ENCODE peak calls at places on chromosomes 6 and 20, in nine cellular contexts. One of them, this sample, is unnamed.
A peak's percentile ranks its signal among the peaks of the same experiment; 100 is the strongest.

GRCh38 chr6:56842602-56843475 is 112.1 kb upstream of the BEND6 start:
- DNase-seq in HT1080: peak; percentile 44
- DNase-seq in AG04450: no peak
- DNase-seq in CD4-positive, alpha-beta T cell: no peak
- DNase-seq in Calu3: peak; percentile 40
- DNase-seq in H7: peak; percentile 77
- DNase-seq in NCI-H1105: peak; percentile 42
- DNase-seq in KG1: peak; percentile 26
- DNase-seq in mucosa of gallbladder: no peak
- DNase-seq in this sample: no peak

GRCh38 chr20:33893314-33893713 is 82.2 kb downstream of the CHMP4B start:
- DNase-seq in HT1080: peak; percentile 41
- DNase-seq in AG04450: peak; percentile 32
- DNase-seq in CD4-positive, alpha-beta T cell: no peak
- DNase-seq in Calu3: no peak
- DNase-seq in H7: no peak
- DNase-seq in NCI-H1105: no peak
- DNase-seq in KG1: no peak
- DNase-seq in mucosa of gallbladder: no peak
- DNase-seq in this sample: no peak

GRCh38 chr20:11604339-11604738 is 313.4 kb upstream of the BTBD3 start:
- DNase-seq in HT1080: no peak
- DNase-seq in AG04450: no peak
- DNase-seq in CD4-positive, alpha-beta T cell: no peak
- DNase-seq in Calu3: no peak
- DNase-seq in H7: no peak
- DNase-seq in NCI-H1105: no peak
- DNase-seq in KG1: no peak
- DNase-seq in mucosa of gallbladder: no peak
- DNase-seq in this sample: no peak

GRCh38 chr6:134621858-134622257 is 303.9 kb upstream of the SGK1 start:
- DNase-seq in HT1080: no peak
- DNase-seq in AG04450: no peak
- DNase-seq in CD4-positive, alpha-beta T cell: no peak
- DNase-seq in Calu3: no peak
- DNase-seq in H7: no peak
- DNase-seq in NCI-H1105: no peak
- DNase-seq in KG1: no peak
- DNase-seq in mucosa of gallbladder: peak; percentile 22
- DNase-seq in this sample: no peak

GRCh38 chr6:30814137-30815084 is 69.9 kb upstream of the DDR1 start:
- DNase-seq in HT1080: peak; percentile 88
- DNase-seq in AG04450: no peak
- DNase-seq in CD4-positive, alpha-beta T cell: peak; percentile 52
- DNase-seq in Calu3: peak; percentile 77
- DNase-seq in H7: no peak
- DNase-seq in NCI-H1105: no peak
- DNase-seq in KG1: no peak
- DNase-seq in mucosa of gallbladder: peak; percentile 29
- DNase-seq in this sample: no peak

GRCh38 chr6:104789770-104790190 is 69.9 kb downstream of the HACE1 start:
- DNase-seq in HT1080: peak; percentile 82
- DNase-seq in AG04450: peak; percentile 10
- DNase-seq in CD4-positive, alpha-beta T cell: no peak
- DNase-seq in Calu3: no peak
- DNase-seq in H7: peak; percentile 7
- DNase-seq in NCI-H1105: no peak
- DNase-seq in KG1: peak; percentile 13
- DNase-seq in mucosa of gallbladder: no peak
- DNase-seq in this sample: no peak

GRCh38 chr6:14910692-14911547 is 334.9 kb upstream of the JARID2 start:
- DNase-seq in HT1080: peak; percentile 53
- DNase-seq in AG04450: no peak
- DNase-seq in CD4-positive, alpha-beta T cell: no peak
- DNase-seq in Calu3: no peak
- DNase-seq in H7: no peak
- DNase-seq in NCI-H1105: no peak
- DNase-seq in KG1: peak; percentile 53
- DNase-seq in mucosa of gallbladder: peak; percentile 48
- DNase-seq in this sample: peak; percentile 34

GRCh38 chr20:460180-460579 is 2.2 kb downstream of the TBC1D20 start:
- DNase-seq in HT1080: no peak
- DNase-seq in AG04450: no peak
- DNase-seq in CD4-positive, alpha-beta T cell: no peak
- DNase-seq in Calu3: no peak
- DNase-seq in H7: no peak
- DNase-seq in NCI-H1105: no peak
- DNase-seq in KG1: no peak
- DNase-seq in mucosa of gallbladder: no peak
- DNase-seq in this sample: no peak

GRCh38 chr6:25337431-25337830 is 58.3 kb downstream of the CARMIL1 start:
- DNase-seq in HT1080: no peak
- DNase-seq in AG04450: no peak
- DNase-seq in CD4-positive, alpha-beta T cell: no peak
- DNase-seq in Calu3: no peak
- DNase-seq in H7: no peak
- DNase-seq in NCI-H1105: no peak
- DNase-seq in KG1: no peak
- DNase-seq in mucosa of gallbladder: no peak
- DNase-seq in this sample: no peak

GRCh38 chr20:52379723-52380336 is 188.3 kb upstream of the ZFP64 start:
- DNase-seq in HT1080: no peak
- DNase-seq in AG04450: no peak
- DNase-seq in CD4-positive, alpha-beta T cell: peak; percentile 22
- DNase-seq in Calu3: peak; percentile 76
- DNase-seq in H7: peak; percentile 21
- DNase-seq in NCI-H1105: no peak
- DNase-seq in KG1: no peak
- DNase-seq in mucosa of gallbladder: peak; percentile 43
- DNase-seq in this sample: no peak

GRCh38 chr6:138307816-138308727 is 69.6 kb upstream of the SMIM28 start:
- DNase-seq in HT1080: no peak
- DNase-seq in AG04450: no peak
- DNase-seq in CD4-positive, alpha-beta T cell: no peak
- DNase-seq in Calu3: no peak
- DNase-seq in H7: no peak
- DNase-seq in NCI-H1105: no peak
- DNase-seq in KG1: no peak
- DNase-seq in mucosa of gallbladder: no peak
- DNase-seq in this sample: no peak

GRCh38 chr6:160431791-160432404 is 83.7 kb downstream of the SLC22A3 start:
- DNase-seq in HT1080: no peak
- DNase-seq in AG04450: no peak
- DNase-seq in CD4-positive, alpha-beta T cell: no peak
- DNase-seq in Calu3: no peak
- DNase-seq in H7: no peak
- DNase-seq in NCI-H1105: no peak
- DNase-seq in KG1: no peak
- DNase-seq in mucosa of gallbladder: no peak
- DNase-seq in this sample: no peak

GRCh38 chr6:7727951-7728854 is 2.3 kb downstream of the BMP6 start:
- DNase-seq in HT1080: no peak
- DNase-seq in AG04450: no peak
- DNase-seq in CD4-positive, alpha-beta T cell: no peak
- DNase-seq in Calu3: peak; percentile 1
- DNase-seq in H7: peak; percentile 82
- DNase-seq in NCI-H1105: peak; percentile 43
- DNase-seq in KG1: no peak
- DNase-seq in mucosa of gallbladder: no peak
- DNase-seq in this sample: peak; percentile 9

GRCh38 chr6:75611702-75612375 is 10.2 kb downstream of the SENP6 start:
- DNase-seq in HT1080: no peak
- DNase-seq in AG04450: no peak
- DNase-seq in CD4-positive, alpha-beta T cell: no peak
- DNase-seq in Calu3: no peak
- DNase-seq in H7: no peak
- DNase-seq in NCI-H1105: no peak
- DNase-seq in KG1: no peak
- DNase-seq in mucosa of gallbladder: no peak
- DNase-seq in this sample: no peak

GRCh38 chr20:9507544-9508239 is 6.7 kb upstream of the LAMP5 start:
- DNase-seq in HT1080: no peak
- DNase-seq in AG04450: no peak
- DNase-seq in CD4-positive, alpha-beta T cell: no peak
- DNase-seq in Calu3: no peak
- DNase-seq in H7: peak; percentile 73
- DNase-seq in NCI-H1105: no peak
- DNase-seq in KG1: no peak
- DNase-seq in mucosa of gallbladder: no peak
- DNase-seq in this sample: no peak

GRCh38 chr6:155142902-155143609 is 120.8 kb upstream of the CLDN20 start:
- DNase-seq in HT1080: no peak
- DNase-seq in AG04450: no peak
- DNase-seq in CD4-positive, alpha-beta T cell: no peak
- DNase-seq in Calu3: no peak
- DNase-seq in H7: peak; percentile 66
- DNase-seq in NCI-H1105: no peak
- DNase-seq in KG1: no peak
- DNase-seq in mucosa of gallbladder: no peak
- DNase-seq in this sample: no peak

GRCh38 chr6:11810854-11811643 is 32.4 kb upstream of the ADTRP start:
- DNase-seq in HT1080: no peak
- DNase-seq in AG04450: no peak
- DNase-seq in CD4-positive, alpha-beta T cell: no peak
- DNase-seq in Calu3: no peak
- DNase-seq in H7: no peak
- DNase-seq in NCI-H1105: no peak
- DNase-seq in KG1: no peak
- DNase-seq in mucosa of gallbladder: no peak
- DNase-seq in this sample: peak; percentile 14

GRCh38 chr6:155419161-155419560 is 36.5 kb downstream of the NOX3 start:
- DNase-seq in HT1080: no peak
- DNase-seq in AG04450: no peak
- DNase-seq in CD4-positive, alpha-beta T cell: no peak
- DNase-seq in Calu3: no peak
- DNase-seq in H7: no peak
- DNase-seq in NCI-H1105: no peak
- DNase-seq in KG1: no peak
- DNase-seq in mucosa of gallbladder: no peak
- DNase-seq in this sample: no peak

GRCh38 chr6:81451787-81452186 is 300.7 kb downstream of the TENT5A start:
- DNase-seq in HT1080: peak; percentile 86
- DNase-seq in AG04450: peak; percentile 85
- DNase-seq in CD4-positive, alpha-beta T cell: no peak
- DNase-seq in Calu3: peak; percentile 16
- DNase-seq in H7: no peak
- DNase-seq in NCI-H1105: no peak
- DNase-seq in KG1: no peak
- DNase-seq in mucosa of gallbladder: peak; percentile 28
- DNase-seq in this sample: no peak

GRCh38 chr6:79432726-79433125 is 104.5 kb downstream of the LCA5 start:
- DNase-seq in HT1080: no peak
- DNase-seq in AG04450: no peak
- DNase-seq in CD4-positive, alpha-beta T cell: no peak
- DNase-seq in Calu3: no peak
- DNase-seq in H7: no peak
- DNase-seq in NCI-H1105: no peak
- DNase-seq in KG1: no peak
- DNase-seq in mucosa of gallbladder: no peak
- DNase-seq in this sample: no peak

GRCh38 chr6:87837444-87837843 is 135.4 kb upstream of the AKIRIN2 start:
- DNase-seq in HT1080: no peak
- DNase-seq in AG04450: no peak
- DNase-seq in CD4-positive, alpha-beta T cell: no peak
- DNase-seq in Calu3: no peak
- DNase-seq in H7: no peak
- DNase-seq in NCI-H1105: no peak
- DNase-seq in KG1: no peak
- DNase-seq in mucosa of gallbladder: no peak
- DNase-seq in this sample: no peak

GRCh38 chr20:45070932-45071632 is 29.8 kb downstream of the KCNS1 start:
- DNase-seq in HT1080: peak; percentile 9
- DNase-seq in AG04450: no peak
- DNase-seq in CD4-positive, alpha-beta T cell: no peak
- DNase-seq in Calu3: peak; percentile 31
- DNase-seq in H7: no peak
- DNase-seq in NCI-H1105: no peak
- DNase-seq in KG1: no peak
- DNase-seq in mucosa of gallbladder: no peak
- DNase-seq in this sample: no peak

GRCh38 chr6:3258720-3259490 is at the start of gene PSMG4:
- DNase-seq in HT1080: peak; percentile 61
- DNase-seq in AG04450: peak; percentile 65
- DNase-seq in CD4-positive, alpha-beta T cell: peak; percentile 89
- DNase-seq in Calu3: peak; percentile 93
- DNase-seq in H7: peak; percentile 100
- DNase-seq in NCI-H1105: peak; percentile 85
- DNase-seq in KG1: peak; percentile 75
- DNase-seq in mucosa of gallbladder: peak; percentile 95
- DNase-seq in this sample: peak; percentile 86

GRCh38 chr6:55286824-55287223 is 40.4 kb upstream of the GFRAL start:
- DNase-seq in HT1080: no peak
- DNase-seq in AG04450: no peak
- DNase-seq in CD4-positive, alpha-beta T cell: no peak
- DNase-seq in Calu3: no peak
- DNase-seq in H7: no peak
- DNase-seq in NCI-H1105: no peak
- DNase-seq in KG1: no peak
- DNase-seq in mucosa of gallbladder: no peak
- DNase-seq in this sample: no peak

GRCh38 chr6:73665686-73666319 is 12.0 kb upstream of the SLC17A5 start:
- DNase-seq in HT1080: peak; percentile 74
- DNase-seq in AG04450: no peak
- DNase-seq in CD4-positive, alpha-beta T cell: no peak
- DNase-seq in Calu3: no peak
- DNase-seq in H7: no peak
- DNase-seq in NCI-H1105: no peak
- DNase-seq in KG1: no peak
- DNase-seq in mucosa of gallbladder: no peak
- DNase-seq in this sample: no peak

GRCh38 chr6:119952696-119953095 is 603.1 kb upstream of the MAN1A1 start:
- DNase-seq in HT1080: no peak
- DNase-seq in AG04450: no peak
- DNase-seq in CD4-positive, alpha-beta T cell: no peak
- DNase-seq in Calu3: no peak
- DNase-seq in H7: no peak
- DNase-seq in NCI-H1105: no peak
- DNase-seq in KG1: no peak
- DNase-seq in mucosa of gallbladder: no peak
- DNase-seq in this sample: no peak

GRCh38 chr6:112701201-112701600 is 354.1 kb downstream of the RFPL4B start:
- DNase-seq in HT1080: peak; percentile 29
- DNase-seq in AG04450: no peak
- DNase-seq in CD4-positive, alpha-beta T cell: no peak
- DNase-seq in Calu3: no peak
- DNase-seq in H7: no peak
- DNase-seq in NCI-H1105: peak; percentile 59
- DNase-seq in KG1: no peak
- DNase-seq in mucosa of gallbladder: no peak
- DNase-seq in this sample: no peak

GRCh38 chr6:126600258-126600916 is 260.5 kb downstream of the CENPW start:
- DNase-seq in HT1080: no peak
- DNase-seq in AG04450: no peak
- DNase-seq in CD4-positive, alpha-beta T cell: no peak
- DNase-seq in Calu3: no peak
- DNase-seq in H7: no peak
- DNase-seq in NCI-H1105: no peak
- DNase-seq in KG1: no peak
- DNase-seq in mucosa of gallbladder: no peak
- DNase-seq in this sample: no peak

GRCh38 chr6:16284472-16284871 is 46.1 kb downstream of the GMPR start:
- DNase-seq in HT1080: no peak
- DNase-seq in AG04450: no peak
- DNase-seq in CD4-positive, alpha-beta T cell: no peak
- DNase-seq in Calu3: no peak
- DNase-seq in H7: no peak
- DNase-seq in NCI-H1105: no peak
- DNase-seq in KG1: no peak
- DNase-seq in mucosa of gallbladder: no peak
- DNase-seq in this sample: no peak

GRCh38 chr6:52183131-52183530 is 3.0 kb upstream of the IL17A start:
- DNase-seq in HT1080: no peak
- DNase-seq in AG04450: no peak
- DNase-seq in CD4-positive, alpha-beta T cell: no peak
- DNase-seq in Calu3: no peak
- DNase-seq in H7: no peak
- DNase-seq in NCI-H1105: no peak
- DNase-seq in KG1: no peak
- DNase-seq in mucosa of gallbladder: no peak
- DNase-seq in this sample: no peak

This sample was measured in anterior cingulate cortex.